ENCODE peak calls at places on chromosomes 13 and 19, in seven cellular contexts. Y is HFFc6, O is cardiac muscle cell, B is NCI-H345, X is AG20443, M is heart right ventricle, K is T-helper 9 cell. N is an unnamed sample.
A peak's percentile ranks its signal among the peaks of the same experiment; 100 is the strongest.

GRCh38 chr19:48556825-48557224 is 4.9 kb downstream of the SULT2B1 start:
- DNase-seq in Y (no peak), B (no peak), K (no peak), O (no peak), M (no peak), X (no peak), N (no peak)

GRCh38 chr13:93268327-93269028 is 41.9 kb downstream of the GPC6 start:
- DNase-seq in Y (no peak), K (no peak), O (no peak), B (no peak), M (no peak), X (no peak), N (no peak)

GRCh38 chr13:45374917-45375316 is 33.9 kb upstream of the TPT1 start:
- DNase-seq in M (no peak), B (no peak), O (no peak), K (no peak), X (peak; percentile 14), Y (peak; percentile 64), N (no peak)

GRCh38 chr19:51407631-51408131 is 9.8 kb downstream of the SIGLEC10 start:
- DNase-seq in X (peak; percentile 40), B (no peak), O (peak; percentile 45), K (no peak), Y (peak; percentile 9), M (no peak), N (peak; percentile 52)

GRCh38 chr19:43482193-43482592 is 16.8 kb upstream of the LYPD3 start:
- DNase-seq in M (no peak), K (no peak), X (no peak), B (no peak), Y (no peak), O (no peak), N (no peak)

GRCh38 chr19:566403-566802 is 6.0 kb upstream of the BSG start:
- DNase-seq in X (no peak), M (no peak), Y (no peak), B (no peak), K (no peak), O (peak; percentile 64), N (no peak)

GRCh38 chr19:5988520-5989387 is 10.8 kb upstream of the RANBP3 start:
- DNase-seq in M (no peak), B (peak; percentile 25), Y (no peak), K (no peak), X (no peak), O (peak; percentile 47), N (no peak)

GRCh38 chr19:5700455-5701092 is 10.5 kb downstream of the RPL36 start:
- DNase-seq in M (no peak), O (no peak), X (no peak), Y (no peak), B (no peak), K (no peak), N (peak; percentile 16)

GRCh38 chr19:21568816-21569496 is 63.6 kb downstream of the ZNF429 start:
- DNase-seq in X (peak; percentile 54), K (peak; percentile 79), Y (peak; percentile 41), B (no peak), M (peak; percentile 94), O (no peak), N (peak; percentile 51)

GRCh38 chr19:16248380-16249023 is 50.8 kb downstream of the AP1M1 start:
- DNase-seq in X (no peak), B (no peak), K (no peak), O (no peak), Y (no peak), M (no peak), N (no peak)

GRCh38 chr13:41905600-41906254 is 55.2 kb downstream of the VWA8 start:
- DNase-seq in X (peak; percentile 32), O (peak; percentile 18), M (no peak), K (no peak), Y (peak; percentile 51), B (peak; percentile 24), N (peak; percentile 14)

GRCh38 chr19:37914908-37915307 is 7.9 kb downstream of the SIPA1L3 start:
- DNase-seq in Y (no peak), O (no peak), B (no peak), X (no peak), M (no peak), K (no peak), N (no peak)